ENCODE peak calls at places on chromosome 21, in ten cellular contexts. One of them, this sample, is unnamed.
A peak's percentile ranks its signal among the peaks of the same experiment; 100 is the strongest.

GRCh38 chr21:45975017-45975595 is 6.5 kb upstream of the COL6A1 start:
- DNase-seq in thyroid gland: no peak
- DNase-seq in heart left ventricle: peak; percentile 80
- DNase-seq in left lung: no peak
- DNase-seq in heart right ventricle: peak; percentile 77
- DNase-seq in fibroblast of lung: no peak
- DNase-seq in upper lobe of right lung: no peak
- DNase-seq in thoracic aorta: no peak
- DNase-seq in prostate gland: no peak
- DNase-seq in A673: no peak
- DNase-seq in this sample: no peak

GRCh38 chr21:36721817-36722216 is 22.9 kb downstream of the SIM2 start:
- DNase-seq in thyroid gland: no peak
- DNase-seq in heart left ventricle: no peak
- DNase-seq in left lung: no peak
- DNase-seq in heart right ventricle: no peak
- DNase-seq in fibroblast of lung: no peak
- DNase-seq in upper lobe of right lung: peak; percentile 30
- DNase-seq in thoracic aorta: no peak
- DNase-seq in prostate gland: no peak
- DNase-seq in A673: no peak
- DNase-seq in this sample: no peak

GRCh38 chr21:44834951-44835646 is 17.2 kb upstream of the SUMO3 start:
- DNase-seq in thyroid gland: no peak
- DNase-seq in heart left ventricle: no peak
- DNase-seq in left lung: no peak
- DNase-seq in heart right ventricle: no peak
- DNase-seq in fibroblast of lung: no peak
- DNase-seq in upper lobe of right lung: no peak
- DNase-seq in thoracic aorta: no peak
- DNase-seq in prostate gland: no peak
- DNase-seq in A673: no peak
- DNase-seq in this sample: no peak

GRCh38 chr21:31750843-31751242 is 18.9 kb upstream of the SCAF4 start:
- DNase-seq in thyroid gland: no peak
- DNase-seq in heart left ventricle: no peak
- DNase-seq in left lung: no peak
- DNase-seq in heart right ventricle: no peak
- DNase-seq in fibroblast of lung: no peak
- DNase-seq in upper lobe of right lung: no peak
- DNase-seq in thoracic aorta: no peak
- DNase-seq in prostate gland: no peak
- DNase-seq in A673: no peak
- DNase-seq in this sample: no peak

GRCh38 chr21:36852293-36852692 is 114.2 kb downstream of the HLCS start:
- DNase-seq in thyroid gland: no peak
- DNase-seq in heart left ventricle: no peak
- DNase-seq in left lung: no peak
- DNase-seq in heart right ventricle: no peak
- DNase-seq in fibroblast of lung: no peak
- DNase-seq in upper lobe of right lung: no peak
- DNase-seq in thoracic aorta: no peak
- DNase-seq in prostate gland: no peak
- DNase-seq in A673: no peak
- DNase-seq in this sample: no peak

GRCh38 chr21:43924421-43925095 is 59.5 kb downstream of the AGPAT3 start:
- DNase-seq in thyroid gland: peak; percentile 34
- DNase-seq in heart left ventricle: no peak
- DNase-seq in left lung: peak; percentile 61
- DNase-seq in heart right ventricle: no peak
- DNase-seq in fibroblast of lung: no peak
- DNase-seq in upper lobe of right lung: no peak
- DNase-seq in thoracic aorta: no peak
- DNase-seq in prostate gland: no peak
- DNase-seq in A673: no peak
- DNase-seq in this sample: no peak

GRCh38 chr21:38930838-38931237 is 125.1 kb downstream of the ETS2 start:
- DNase-seq in thyroid gland: no peak
- DNase-seq in heart left ventricle: no peak
- DNase-seq in left lung: no peak
- DNase-seq in heart right ventricle: no peak
- DNase-seq in fibroblast of lung: peak; percentile 92
- DNase-seq in upper lobe of right lung: no peak
- DNase-seq in thoracic aorta: no peak
- DNase-seq in prostate gland: no peak
- DNase-seq in A673: no peak
- DNase-seq in this sample: no peak

GRCh38 chr21:17139696-17140095 is 373.1 kb upstream of the CXADR start:
- DNase-seq in thyroid gland: no peak
- DNase-seq in heart left ventricle: no peak
- DNase-seq in left lung: no peak
- DNase-seq in heart right ventricle: no peak
- DNase-seq in fibroblast of lung: peak; percentile 8
- DNase-seq in upper lobe of right lung: no peak
- DNase-seq in thoracic aorta: no peak
- DNase-seq in prostate gland: no peak
- DNase-seq in A673: no peak
- DNase-seq in this sample: no peak

GRCh38 chr21:45227735-45228134 is 60.0 kb downstream of the POFUT2 start:
- DNase-seq in thyroid gland: no peak
- DNase-seq in heart left ventricle: no peak
- DNase-seq in left lung: no peak
- DNase-seq in heart right ventricle: no peak
- DNase-seq in fibroblast of lung: no peak
- DNase-seq in upper lobe of right lung: no peak
- DNase-seq in thoracic aorta: no peak
- DNase-seq in prostate gland: no peak
- DNase-seq in A673: no peak
- DNase-seq in this sample: no peak

GRCh38 chr21:37118187-37118826 is 45.3 kb downstream of the TTC3 start:
- DNase-seq in thyroid gland: no peak
- DNase-seq in heart left ventricle: no peak
- DNase-seq in left lung: no peak
- DNase-seq in heart right ventricle: no peak
- DNase-seq in fibroblast of lung: no peak
- DNase-seq in upper lobe of right lung: no peak
- DNase-seq in thoracic aorta: no peak
- DNase-seq in prostate gland: no peak
- DNase-seq in A673: no peak
- DNase-seq in this sample: no peak

GRCh38 chr21:32334980-32335471 is 36.4 kb downstream of the MRAP start:
- DNase-seq in thyroid gland: no peak
- DNase-seq in heart left ventricle: no peak
- DNase-seq in left lung: no peak
- DNase-seq in heart right ventricle: no peak
- DNase-seq in fibroblast of lung: no peak
- DNase-seq in upper lobe of right lung: no peak
- DNase-seq in thoracic aorta: no peak
- DNase-seq in prostate gland: no peak
- DNase-seq in A673: no peak
- DNase-seq in this sample: no peak

GRCh38 chr21:45499201-45499750 is 43.0 kb downstream of the SLC19A1 start:
- DNase-seq in thyroid gland: no peak
- DNase-seq in heart left ventricle: no peak
- DNase-seq in left lung: peak; percentile 57
- DNase-seq in heart right ventricle: peak; percentile 10
- DNase-seq in fibroblast of lung: no peak
- DNase-seq in upper lobe of right lung: peak; percentile 45
- DNase-seq in thoracic aorta: no peak
- DNase-seq in prostate gland: no peak
- DNase-seq in A673: no peak
- DNase-seq in this sample: peak; percentile 8

GRCh38 chr21:45601551-45601950 is 42.0 kb upstream of the PCBP3 start:
- DNase-seq in thyroid gland: no peak
- DNase-seq in heart left ventricle: no peak
- DNase-seq in left lung: no peak
- DNase-seq in heart right ventricle: no peak
- DNase-seq in fibroblast of lung: no peak
- DNase-seq in upper lobe of right lung: peak; percentile 40
- DNase-seq in thoracic aorta: no peak
- DNase-seq in prostate gland: no peak
- DNase-seq in A673: no peak
- DNase-seq in this sample: no peak

GRCh38 chr21:42351626-42352432 is 1.0 kb upstream of the TFF2 start:
- DNase-seq in thyroid gland: no peak
- DNase-seq in heart left ventricle: no peak
- DNase-seq in left lung: no peak
- DNase-seq in heart right ventricle: no peak
- DNase-seq in fibroblast of lung: no peak
- DNase-seq in upper lobe of right lung: peak; percentile 56
- DNase-seq in thoracic aorta: no peak
- DNase-seq in prostate gland: no peak
- DNase-seq in A673: no peak
- DNase-seq in this sample: no peak

GRCh38 chr21:42350899-42351543 is at the start of gene TFF2:
- DNase-seq in thyroid gland: no peak
- DNase-seq in heart left ventricle: no peak
- DNase-seq in left lung: no peak
- DNase-seq in heart right ventricle: no peak
- DNase-seq in fibroblast of lung: no peak
- DNase-seq in upper lobe of right lung: peak; percentile 38
- DNase-seq in thoracic aorta: no peak
- DNase-seq in prostate gland: no peak
- DNase-seq in A673: no peak
- DNase-seq in this sample: no peak

GRCh38 chr21:42356036-42356435 is 5.2 kb upstream of the TFF2 start:
- DNase-seq in thyroid gland: peak; percentile 80
- DNase-seq in heart left ventricle: no peak
- DNase-seq in left lung: no peak
- DNase-seq in heart right ventricle: no peak
- DNase-seq in fibroblast of lung: no peak
- DNase-seq in upper lobe of right lung: no peak
- DNase-seq in thoracic aorta: no peak
- DNase-seq in prostate gland: no peak
- DNase-seq in A673: no peak
- DNase-seq in this sample: no peak

GRCh38 chr21:42352433-42353095 is 1.8 kb upstream of the TFF2 start:
- DNase-seq in thyroid gland: peak; percentile 48
- DNase-seq in heart left ventricle: no peak
- DNase-seq in left lung: no peak
- DNase-seq in heart right ventricle: no peak
- DNase-seq in fibroblast of lung: no peak
- DNase-seq in upper lobe of right lung: peak; percentile 32
- DNase-seq in thoracic aorta: no peak
- DNase-seq in prostate gland: no peak
- DNase-seq in A673: no peak
- DNase-seq in this sample: no peak

DNA sequence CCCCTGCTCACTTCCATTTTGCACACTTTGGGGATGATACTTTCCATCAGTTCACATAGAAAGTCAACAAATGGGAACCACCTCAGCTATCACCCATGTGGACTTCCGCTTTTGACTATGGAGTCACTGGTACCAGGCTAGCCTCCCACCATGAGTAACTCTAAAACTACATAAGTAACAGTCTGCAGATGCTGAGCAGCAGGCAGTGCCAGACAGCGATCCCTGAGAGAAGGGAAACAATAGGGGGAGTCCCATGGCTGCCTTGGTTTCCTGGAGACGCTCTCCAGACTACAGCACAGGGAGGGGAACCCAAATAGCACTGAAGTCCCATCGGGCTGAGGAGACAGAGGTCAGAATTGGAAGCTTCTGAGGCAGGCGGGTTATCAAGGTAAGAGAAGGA is 2.8 kb upstream of the TFF2 start:
- DNase-seq in thyroid gland: no peak
- DNase-seq in heart left ventricle: no peak
- DNase-seq in left lung: no peak
- DNase-seq in heart right ventricle: no peak
- DNase-seq in fibroblast of lung: no peak
- DNase-seq in upper lobe of right lung: no peak
- DNase-seq in thoracic aorta: no peak
- DNase-seq in prostate gland: no peak
- DNase-seq in A673: no peak
- DNase-seq in this sample: no peak
- H3K27me3 ChIP-seq in thyroid gland: no peaks in the 10 kb centered on the region
- H3K27me3 ChIP-seq in heart left ventricle: no peaks in the 10 kb centered on the region
- H3K27me3 ChIP-seq in left lung: no peaks in the 10 kb centered on the region
- H3K27me3 ChIP-seq in heart right ventricle: peaks cover 4% of the 10 kb centered on the region
- H3K27me3 ChIP-seq in fibroblast of lung: no peaks in the 10 kb centered on the region
- H3K27me3 ChIP-seq in upper lobe of right lung: no peaks in the 10 kb centered on the region
- H3K27me3 ChIP-seq in thoracic aorta: no peaks in the 10 kb centered on the region
- H3K27me3 ChIP-seq in prostate gland: no peaks in the 10 kb centered on the region
- H3K27me3 ChIP-seq in A673: peaks cover 6% of the 10 kb centered on the region
- H3K27me3 ChIP-seq in this sample: no peaks in the 10 kb centered on the region

GRCh38 chr21:25878334-25878733 is 143.6 kb downstream of the GABPA start:
- DNase-seq in thyroid gland: no peak
- DNase-seq in heart left ventricle: no peak
- DNase-seq in left lung: no peak
- DNase-seq in heart right ventricle: no peak
- DNase-seq in fibroblast of lung: no peak
- DNase-seq in upper lobe of right lung: no peak
- DNase-seq in thoracic aorta: no peak
- DNase-seq in prostate gland: no peak
- DNase-seq in A673: no peak
- DNase-seq in this sample: no peak
- H3K27ac ChIP-seq in thyroid gland: no peak overlapping the region
- H3K27ac ChIP-seq in heart left ventricle: no peak overlapping the region
- H3K27ac ChIP-seq in left lung: no peak overlapping the region
- H3K27ac ChIP-seq in heart right ventricle: no peak overlapping the region
- H3K27ac ChIP-seq in fibroblast of lung: no peak overlapping the region
- H3K27ac ChIP-seq in upper lobe of right lung: no peak overlapping the region
- H3K27ac ChIP-seq in thoracic aorta: no peak overlapping the region
- H3K27ac ChIP-seq in prostate gland: no peak overlapping the region
- H3K27ac ChIP-seq in A673: no peak overlapping the region
- H3K27ac ChIP-seq in this sample: no peak overlapping the region

GRCh38 chr21:39971961-39972360 is 104.7 kb downstream of the PCP4 start:
- DNase-seq in thyroid gland: no peak
- DNase-seq in heart left ventricle: no peak
- DNase-seq in left lung: no peak
- DNase-seq in heart right ventricle: no peak
- DNase-seq in fibroblast of lung: no peak
- DNase-seq in upper lobe of right lung: no peak
- DNase-seq in thoracic aorta: no peak
- DNase-seq in prostate gland: no peak
- DNase-seq in A673: no peak
- DNase-seq in this sample: no peak
- H3K4me3 ChIP-seq in thyroid gland: no peak overlapping the region
- H3K4me3 ChIP-seq in heart left ventricle: no peak overlapping the region
- H3K4me3 ChIP-seq in left lung: no peak overlapping the region
- H3K4me3 ChIP-seq in heart right ventricle: no peak overlapping the region
- H3K4me3 ChIP-seq in fibroblast of lung: no peak overlapping the region
- H3K4me3 ChIP-seq in upper lobe of right lung: no peak overlapping the region
- H3K4me3 ChIP-seq in thoracic aorta: no peak overlapping the region
- H3K4me3 ChIP-seq in prostate gland: no peak overlapping the region
- H3K4me3 ChIP-seq in A673: no peak overlapping the region
- H3K4me3 ChIP-seq in this sample: no peak overlapping the region

GRCh38 chr21:30340714-30341573 is 3.5 kb upstream of the KRTAP27-1 start:
- DNase-seq in thyroid gland: peak; percentile 63
- DNase-seq in heart left ventricle: no peak
- DNase-seq in left lung: no peak
- DNase-seq in heart right ventricle: no peak
- DNase-seq in fibroblast of lung: peak; percentile 1
- DNase-seq in upper lobe of right lung: no peak
- DNase-seq in thoracic aorta: no peak
- DNase-seq in prostate gland: peak; percentile 15
- DNase-seq in A673: peak; percentile 50
- DNase-seq in this sample: no peak

GRCh38 chr21:30336596-30336995 is 898 bp downstream of the KRTAP27-1 start:
- DNase-seq in thyroid gland: no peak
- DNase-seq in heart left ventricle: no peak
- DNase-seq in left lung: no peak
- DNase-seq in heart right ventricle: no peak
- DNase-seq in fibroblast of lung: no peak
- DNase-seq in upper lobe of right lung: no peak
- DNase-seq in thoracic aorta: no peak
- DNase-seq in prostate gland: no peak
- DNase-seq in A673: no peak
- DNase-seq in this sample: no peak

GRCh38 chr21:30337644-30338170 is at the start of gene KRTAP27-1:
- DNase-seq in thyroid gland: no peak
- DNase-seq in heart left ventricle: no peak
- DNase-seq in left lung: no peak
- DNase-seq in heart right ventricle: no peak
- DNase-seq in fibroblast of lung: no peak
- DNase-seq in upper lobe of right lung: no peak
- DNase-seq in thoracic aorta: no peak
- DNase-seq in prostate gland: no peak
- DNase-seq in A673: no peak
- DNase-seq in this sample: no peak
- H3K27me3 ChIP-seq in thyroid gland: no peaks in the 10 kb centered on the region
- H3K27me3 ChIP-seq in heart left ventricle: no peaks in the 10 kb centered on the region
- H3K27me3 ChIP-seq in left lung: no peaks in the 10 kb centered on the region
- H3K27me3 ChIP-seq in heart right ventricle: no peaks in the 10 kb centered on the region
- H3K27me3 ChIP-seq in fibroblast of lung: no peaks in the 10 kb centered on the region
- H3K27me3 ChIP-seq in upper lobe of right lung: no peaks in the 10 kb centered on the region
- H3K27me3 ChIP-seq in thoracic aorta: no peaks in the 10 kb centered on the region
- H3K27me3 ChIP-seq in prostate gland: no peaks in the 10 kb centered on the region
- H3K27me3 ChIP-seq in A673: no peaks in the 10 kb centered on the region
- H3K27me3 ChIP-seq in this sample: no peaks in the 10 kb centered on the region

This sample was measured in pancreas.